ENCODE peak calls at places on chromosomes 2 and 18, in seven cellular contexts. One of them, this sample, is unnamed.

GRCh38 chr18:77065221-77065981 is 67.2 kb downstream of the MBP start:
- DNase-seq in GM23338: no peak
- DNase-seq in heart right ventricle: no peak
- DNase-seq in Panc1: peak
- DNase-seq in tibial nerve: no peak
- DNase-seq in stomach: peak
- DNase-seq in fibroblast of lung: peak
- DNase-seq in this sample: no peak

GRCh38 chr2:54103454-54104314 is 11.7 kb upstream of the ACYP2 start:
- DNase-seq in GM23338: peak
- DNase-seq in heart right ventricle: peak
- DNase-seq in Panc1: no peak
- DNase-seq in tibial nerve: no peak
- DNase-seq in stomach: peak
- DNase-seq in fibroblast of lung: peak
- DNase-seq in this sample: peak

GRCh38 chr2:18684202-18685040 is 95.1 kb upstream of the NT5C1B start:
- DNase-seq in GM23338: no peak
- DNase-seq in heart right ventricle: no peak
- DNase-seq in Panc1: no peak
- DNase-seq in tibial nerve: no peak
- DNase-seq in stomach: no peak
- DNase-seq in fibroblast of lung: peak
- DNase-seq in this sample: no peak

GRCh38 chr2:204497855-204498254 is 47.4 kb upstream of the PARD3B start:
- DNase-seq in GM23338: no peak
- DNase-seq in heart right ventricle: no peak
- DNase-seq in Panc1: no peak
- DNase-seq in tibial nerve: no peak
- DNase-seq in stomach: no peak
- DNase-seq in fibroblast of lung: no peak
- DNase-seq in this sample: no peak

GRCh38 chr2:48592067-48592466 is 25.6 kb upstream of the GTF2A1L start:
- DNase-seq in GM23338: no peak
- DNase-seq in heart right ventricle: no peak
- DNase-seq in Panc1: no peak
- DNase-seq in tibial nerve: no peak
- DNase-seq in stomach: no peak
- DNase-seq in fibroblast of lung: no peak
- DNase-seq in this sample: no peak

GRCh38 chr2:69138793-69139510 is 126.0 kb downstream of the ANTXR1 start:
- DNase-seq in GM23338: no peak
- DNase-seq in heart right ventricle: no peak
- DNase-seq in Panc1: peak
- DNase-seq in tibial nerve: no peak
- DNase-seq in stomach: no peak
- DNase-seq in fibroblast of lung: peak
- DNase-seq in this sample: no peak

GRCh38 chr18:23049698-23050373 is 85.4 kb upstream of the CABLES1 start:
- DNase-seq in GM23338: no peak
- DNase-seq in heart right ventricle: no peak
- DNase-seq in Panc1: no peak
- DNase-seq in tibial nerve: no peak
- DNase-seq in stomach: no peak
- DNase-seq in fibroblast of lung: no peak
- DNase-seq in this sample: no peak

GRCh38 chr2:144011553-144011952 is 508.4 kb downstream of the ZEB2 start:
- DNase-seq in GM23338: no peak
- DNase-seq in heart right ventricle: no peak
- DNase-seq in Panc1: no peak
- DNase-seq in tibial nerve: no peak
- DNase-seq in stomach: no peak
- DNase-seq in fibroblast of lung: no peak
- DNase-seq in this sample: no peak

GRCh38 chr2:85458611-85459563 is 40.4 kb downstream of the SH2D6 start:
- DNase-seq in GM23338: peak
- DNase-seq in heart right ventricle: no peak
- DNase-seq in Panc1: no peak
- DNase-seq in tibial nerve: no peak
- DNase-seq in stomach: no peak
- DNase-seq in fibroblast of lung: peak
- DNase-seq in this sample: peak

GRCh38 chr2:211157211-211157610 is 600.8 kb downstream of the CPS1 start:
- DNase-seq in GM23338: no peak
- DNase-seq in heart right ventricle: no peak
- DNase-seq in Panc1: no peak
- DNase-seq in tibial nerve: no peak
- DNase-seq in stomach: no peak
- DNase-seq in fibroblast of lung: peak
- DNase-seq in this sample: no peak

GRCh38 chr18:79100944-79101343 is 31.8 kb downstream of the ATP9B start:
- DNase-seq in GM23338: no peak
- DNase-seq in heart right ventricle: no peak
- DNase-seq in Panc1: no peak
- DNase-seq in tibial nerve: no peak
- DNase-seq in stomach: no peak
- DNase-seq in fibroblast of lung: no peak
- DNase-seq in this sample: no peak

GRCh38 chr18:2848145-2848878 is 1.5 kb downstream of the EMILIN2 start:
- DNase-seq in GM23338: no peak
- DNase-seq in heart right ventricle: no peak
- DNase-seq in Panc1: no peak
- DNase-seq in tibial nerve: no peak
- DNase-seq in stomach: no peak
- DNase-seq in fibroblast of lung: no peak
- DNase-seq in this sample: no peak
- H3K4me3 ChIP-seq in GM23338: peak
- H3K4me3 ChIP-seq in heart right ventricle: peak
- H3K4me3 ChIP-seq in Panc1: no peak
- H3K4me3 ChIP-seq in tibial nerve: peak
- H3K4me3 ChIP-seq in stomach: peak
- H3K4me3 ChIP-seq in fibroblast of lung: peak
- H3K4me3 ChIP-seq in this sample: peak

GRCh38 chr2:70143314-70144150 is 47.3 kb downstream of the C2orf42 start:
- DNase-seq in GM23338: peak
- DNase-seq in heart right ventricle: peak
- DNase-seq in Panc1: no peak
- DNase-seq in tibial nerve: no peak
- DNase-seq in stomach: peak
- DNase-seq in fibroblast of lung: peak
- DNase-seq in this sample: no peak

GRCh38 chr2:70142590-70143313 is 48.1 kb downstream of the C2orf42 start:
- DNase-seq in GM23338: peak
- DNase-seq in heart right ventricle: peak
- DNase-seq in Panc1: peak
- DNase-seq in tibial nerve: peak
- DNase-seq in stomach: peak
- DNase-seq in fibroblast of lung: peak
- DNase-seq in this sample: peak

GRCh38 chr2:70144443-70145167 is 46.2 kb downstream of the C2orf42 start:
- DNase-seq in GM23338: no peak
- DNase-seq in heart right ventricle: no peak
- DNase-seq in Panc1: no peak
- DNase-seq in tibial nerve: no peak
- DNase-seq in stomach: no peak
- DNase-seq in fibroblast of lung: no peak
- DNase-seq in this sample: no peak

GRCh38 chr2:70141754-70142589 is 48.8 kb downstream of the C2orf42 start:
- DNase-seq in GM23338: peak
- DNase-seq in heart right ventricle: no peak
- DNase-seq in Panc1: no peak
- DNase-seq in tibial nerve: peak
- DNase-seq in stomach: peak
- DNase-seq in fibroblast of lung: peak
- DNase-seq in this sample: no peak

DNA sequence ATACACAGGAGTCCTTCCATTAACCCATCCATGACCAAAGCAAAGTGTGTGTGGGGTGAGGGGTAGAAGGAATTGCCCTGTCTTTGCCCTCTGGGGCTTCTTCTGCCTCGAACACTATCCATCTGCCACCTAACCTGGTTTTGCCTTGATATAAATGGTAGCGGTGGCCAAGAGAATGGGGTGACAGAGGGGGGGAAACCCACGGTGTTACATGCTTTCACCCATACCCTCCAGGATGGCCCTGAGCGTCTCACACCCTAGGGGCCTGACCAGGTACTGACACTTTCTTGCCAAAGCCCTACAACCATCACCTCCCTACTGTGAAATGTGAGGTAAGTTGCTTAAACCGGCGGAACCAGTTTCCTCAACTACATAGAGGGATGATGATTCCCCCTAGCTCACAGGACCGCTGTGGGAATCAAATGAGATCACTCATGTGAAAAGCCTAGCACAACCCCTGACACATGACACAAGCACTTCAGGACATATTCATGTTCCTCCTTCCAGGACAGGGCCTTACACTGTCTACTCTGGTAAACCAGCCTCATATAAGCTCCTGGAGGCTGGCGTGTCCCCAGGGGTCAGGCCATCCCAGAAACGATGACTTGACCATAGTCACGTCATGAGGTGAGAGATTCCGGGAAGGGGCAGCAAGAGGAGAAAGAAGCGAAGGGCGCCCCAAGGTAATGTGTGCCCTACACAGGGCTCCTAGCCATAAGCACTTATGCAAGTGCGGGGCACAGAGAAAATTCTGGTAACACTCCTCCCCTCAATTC is 49.7 kb downstream of the C2orf42 start:
- DNase-seq in GM23338: peak
- DNase-seq in heart right ventricle: peak
- DNase-seq in Panc1: no peak
- DNase-seq in tibial nerve: no peak
- DNase-seq in stomach: peak
- DNase-seq in fibroblast of lung: peak
- DNase-seq in this sample: peak
- H3K4me3 ChIP-seq in GM23338: peak
- H3K4me3 ChIP-seq in heart right ventricle: peak
- H3K4me3 ChIP-seq in Panc1: peak
- H3K4me3 ChIP-seq in tibial nerve: peak
- H3K4me3 ChIP-seq in stomach: peak
- H3K4me3 ChIP-seq in fibroblast of lung: peak
- H3K4me3 ChIP-seq in this sample: peak

DNA sequence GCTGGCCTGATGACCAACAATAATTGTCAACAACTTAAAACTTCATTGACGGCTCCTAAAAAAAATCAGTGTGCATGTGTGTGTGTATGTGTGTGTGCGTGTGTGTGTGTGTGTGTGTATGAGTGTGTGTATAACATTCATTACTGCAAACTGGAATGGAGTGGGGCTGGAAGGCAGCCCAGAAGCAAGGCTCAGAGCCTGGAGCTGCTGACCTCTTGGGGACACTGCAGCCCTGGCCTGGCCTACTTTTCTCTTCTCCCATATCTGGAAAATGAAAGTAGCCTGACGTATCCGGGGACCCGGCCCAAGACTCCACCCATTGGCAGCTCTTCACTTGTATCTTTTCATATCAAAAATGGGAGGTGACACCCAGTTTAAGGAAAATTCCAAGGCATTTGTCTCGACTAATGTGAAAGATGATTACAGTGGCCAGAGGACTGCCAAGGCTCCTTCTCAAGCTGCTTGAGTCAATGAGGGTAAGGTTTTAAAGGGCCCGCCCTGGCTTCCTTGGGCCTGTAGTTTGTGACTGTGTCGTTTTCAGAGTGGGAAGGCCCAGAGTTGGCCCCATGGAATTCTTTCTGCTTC is 72.4 kb upstream of the IL1R1 start:
- DNase-seq in GM23338: no peak
- DNase-seq in heart right ventricle: peak
- DNase-seq in Panc1: no peak
- DNase-seq in tibial nerve: peak
- DNase-seq in stomach: peak
- DNase-seq in fibroblast of lung: peak
- DNase-seq in this sample: no peak
- H3K4me3 ChIP-seq in GM23338: no peak
- H3K4me3 ChIP-seq in heart right ventricle: peak
- H3K4me3 ChIP-seq in Panc1: no peak
- H3K4me3 ChIP-seq in tibial nerve: no peak
- H3K4me3 ChIP-seq in stomach: no peak
- H3K4me3 ChIP-seq in fibroblast of lung: no peak
- H3K4me3 ChIP-seq in this sample: no peak

DNA sequence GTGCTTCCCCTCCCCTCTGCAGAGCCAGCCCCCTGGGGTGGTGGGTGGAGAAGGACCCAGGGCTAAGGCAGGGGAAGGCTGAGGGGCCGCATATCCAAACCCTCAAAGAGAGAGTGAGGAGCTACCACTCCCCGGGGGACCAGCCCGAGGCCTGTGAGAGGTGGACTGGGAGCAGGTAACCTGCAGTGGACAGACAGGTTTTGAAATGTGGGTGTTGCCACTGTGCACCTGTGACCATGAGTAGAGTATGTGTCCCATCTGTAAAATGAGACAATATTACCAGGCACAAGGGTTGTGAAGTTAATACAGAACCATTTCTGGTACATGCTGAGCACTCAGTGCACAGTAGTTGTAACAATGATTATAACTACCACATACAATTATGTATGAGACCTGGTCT is 51.2 kb upstream of the POMC start:
- DNase-seq in GM23338: no peak
- DNase-seq in heart right ventricle: no peak
- DNase-seq in Panc1: no peak
- DNase-seq in tibial nerve: no peak
- DNase-seq in stomach: no peak
- DNase-seq in fibroblast of lung: no peak
- DNase-seq in this sample: no peak
- H3K4me3 ChIP-seq in GM23338: no peak
- H3K4me3 ChIP-seq in heart right ventricle: no peak
- H3K4me3 ChIP-seq in Panc1: no peak
- H3K4me3 ChIP-seq in tibial nerve: no peak
- H3K4me3 ChIP-seq in stomach: no peak
- H3K4me3 ChIP-seq in fibroblast of lung: no peak
- H3K4me3 ChIP-seq in this sample: no peak

This sample was measured in iPS DF 6.9.